ENCODE peak calls at places on chromosome 21, in four cellular contexts. O is cardiac muscle cell, W is IMR-90, P is tibial nerve. U is an unnamed sample.

GRCh38 chr21:36788116-36788515 is 89.2 kb downstream of the SIM2 start:
- DNase-seq in O (peak; percentile 20), W (no peak), P (no peak), U (no peak)

GRCh38 chr21:36030581-36031189 is 29.6 kb downstream of the SETD4 start:
- DNase-seq in O (peak; percentile 26), P (no peak), W (peak; percentile 42), U (peak; percentile 57)

GRCh38 chr21:28280611-28281010 is 712.1 kb downstream of the LTN1 start:
- DNase-seq in O (no peak), P (no peak), W (no peak), U (no peak)

GRCh38 chr21:27060190-27060589 is 93.3 kb upstream of the ADAMTS5 start:
- DNase-seq in O (peak; percentile 36), W (peak; percentile 82), P (no peak), U (peak; percentile 72)

GRCh38 chr21:36583591-36583990 is 103.7 kb upstream of the CLDN14 start:
- DNase-seq in O (no peak), P (no peak), W (no peak), U (no peak)

GRCh38 chr21:37886120-37886519 is 30.1 kb downstream of the KCNJ6 start:
- DNase-seq in P (no peak), O (no peak), W (no peak), U (no peak)

GRCh38 chr21:29217818-29218252 is 80.9 kb upstream of the BACH1 start:
- DNase-seq in O (peak; percentile 95), P (no peak), W (peak; percentile 99), U (peak; percentile 99)

GRCh38 chr21:15088483-15088882 is 23.7 kb upstream of the NRIP1 start:
- DNase-seq in P (no peak), O (no peak), W (no peak), U (no peak)

GRCh38 chr21:33332143-33332542 is 7.4 kb downstream of the IFNAR1 start:
- DNase-seq in O (no peak), P (no peak), W (no peak), U (no peak)

GRCh38 chr21:38843806-38844479 is 38.2 kb downstream of the ETS2 start:
- DNase-seq in W (peak; percentile 86), P (no peak), O (peak; percentile 76), U (peak; percentile 53)

GRCh38 chr21:35697321-35697808 is 363.0 kb downstream of the SETD4 start:
- DNase-seq in W (peak; percentile 35), P (peak; percentile 76), O (peak; percentile 81), U (peak; percentile 52)

GRCh38 chr21:37845535-37845934 is 70.7 kb downstream of the KCNJ6 start:
- DNase-seq in W (no peak), O (no peak), P (no peak), U (no peak)

GRCh38 chr21:28633803-28634572 is 358.7 kb downstream of the LTN1 start:
- DNase-seq in P (no peak), W (peak; percentile 95), O (peak; percentile 82), U (peak; percentile 97)

GRCh38 chr21:33813832-33814231 is 101.8 kb downstream of the ATP5PO start:
- DNase-seq in P (no peak), O (no peak), W (no peak), U (no peak)

GRCh38 chr21:15669247-15669646 is 60.5 kb upstream of the USP25 start:
- DNase-seq in O (peak; percentile 60), P (no peak), W (peak; percentile 57), U (peak; percentile 38)

GRCh38 chr21:43827015-43827611 is 37.7 kb downstream of the RRP1 start:
- DNase-seq in P (no peak), O (peak; percentile 58), W (peak; percentile 55), U (peak; percentile 78)

GRCh38 chr21:43829575-43830119 is 35.4 kb upstream of the AGPAT3 start:
- DNase-seq in O (no peak), P (no peak), W (no peak), U (no peak)

GRCh38 chr21:43826623-43826974 is 37.2 kb downstream of the RRP1 start:
- DNase-seq in W (no peak), P (no peak), O (no peak), U (no peak)

GRCh38 chr21:43832158-43832550 is 32.9 kb upstream of the AGPAT3 start:
- DNase-seq in W (no peak), O (no peak), P (no peak), U (no peak)

DNA sequence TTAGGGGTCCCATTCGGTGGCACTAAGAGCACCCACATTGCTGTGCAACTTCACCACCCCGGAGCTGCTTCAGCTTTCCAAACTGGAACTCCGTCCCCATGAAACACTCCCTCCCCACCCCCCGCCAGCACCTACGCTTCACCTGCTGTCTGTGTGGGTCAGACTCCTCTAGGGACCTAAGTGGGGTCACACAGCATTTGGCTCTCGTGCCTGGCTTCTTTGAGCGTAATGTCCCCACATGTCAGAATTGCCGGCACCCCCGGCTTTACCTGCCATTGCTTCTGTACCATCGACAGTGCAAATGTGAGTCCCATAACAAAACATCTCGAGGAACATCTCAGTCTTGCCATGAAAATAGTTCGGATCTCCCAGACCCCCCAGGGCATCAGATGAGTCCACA is 35.9 kb upstream of the AGPAT3 start:
- DNase-seq in W (no peak), O (no peak), P (no peak), U (no peak)
- TF ChIP-seq CTCF in W (no peak), O (no peak), P (no peak), U (no peak)

GRCh38 chr21:42057861-42058437 is 13.2 kb upstream of the UMODL1 start:
- DNase-seq in W (no peak), O (no peak), P (no peak), U (no peak)

GRCh38 chr21:42058631-42059111 is 12.4 kb upstream of the UMODL1 start:
- DNase-seq in O (no peak), W (no peak), P (no peak), U (no peak)

GRCh38 chr21:42055425-42055824 is 15.7 kb upstream of the UMODL1 start:
- DNase-seq in P (no peak), O (no peak), W (no peak), U (no peak)

GRCh38 chr21:42056468-42056867 is 14.6 kb upstream of the UMODL1 start:
- DNase-seq in W (peak; percentile 18), P (no peak), O (no peak), U (no peak)

GRCh38 chr21:42056996-42057689 is 14.0 kb upstream of the UMODL1 start:
- DNase-seq in O (peak; percentile 70), W (peak; percentile 93), P (no peak), U (peak; percentile 36)
- H3K4me3 ChIP-seq in O (no peak overlapping the region), W (no peak overlapping the region), P (no peak overlapping the region), U (no peak overlapping the region)

DNA sequence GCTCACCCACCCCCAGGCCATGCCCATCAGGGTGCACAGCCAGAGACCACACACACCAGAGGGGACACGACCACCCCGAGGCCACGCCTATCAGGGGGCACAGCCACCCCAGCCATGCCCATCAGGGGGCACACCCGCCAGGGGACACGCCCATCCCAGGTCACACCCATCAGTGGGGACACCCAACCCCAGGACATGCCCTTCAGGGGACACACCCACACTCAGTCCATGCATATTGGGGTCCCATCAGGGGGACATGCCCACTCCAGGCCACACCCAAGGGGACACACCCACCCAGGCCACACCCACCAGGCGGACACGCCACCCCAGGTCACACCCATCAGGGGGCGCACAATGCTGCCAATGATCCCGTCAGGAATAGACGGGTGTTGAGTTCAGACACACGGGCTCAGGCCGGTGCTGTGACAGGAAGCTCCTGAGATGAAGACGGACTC is 20.7 kb downstream of the MCM3AP start:
- DNase-seq in P (no peak), W (no peak), O (no peak), U (no peak)
- TF ChIP-seq CTCF in P (no peak), W (no peak), O (no peak), U (no peak)

DNA sequence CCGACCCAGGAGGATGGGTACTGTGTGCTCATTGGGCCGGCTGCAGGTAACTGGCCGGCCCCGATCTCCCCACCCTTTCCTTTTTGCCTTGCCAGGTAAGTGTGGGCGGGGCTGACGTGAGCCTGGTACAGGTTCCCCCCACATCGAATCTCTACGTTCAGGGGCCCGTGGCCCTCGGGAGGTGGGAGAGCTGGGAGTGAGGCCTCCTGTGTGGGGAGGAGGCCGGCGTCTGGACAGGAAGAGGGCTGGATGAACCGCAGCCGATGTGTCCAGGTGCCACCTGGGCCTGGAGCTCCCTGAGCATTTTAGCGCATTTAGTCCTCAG is 51.8 kb downstream of the COL18A1 start:
- DNase-seq in W (no peak), O (no peak), P (no peak), U (no peak)
- H3K4me3 ChIP-seq in W (no peak overlapping the region), O (no peak overlapping the region), P (peak overlapping the region; percentile 6), U (no peak overlapping the region)

GRCh38 chr21:42572906-42573495 is 59.3 kb downstream of the SLC37A1 start:
- DNase-seq in W (no peak), O (no peak), P (no peak), U (no peak)

GRCh38 chr21:42576639-42577038 is 63.0 kb downstream of the SLC37A1 start:
- DNase-seq in O (no peak), P (no peak), W (no peak), U (no peak)

GRCh38 chr21:42571391-42572150 is 57.9 kb downstream of the SLC37A1 start:
- DNase-seq in W (no peak), O (no peak), P (no peak), U (no peak)

GRCh38 chr21:42575111-42575510 is 61.5 kb downstream of the SLC37A1 start:
- DNase-seq in P (no peak), W (no peak), O (no peak), U (no peak)

DNA sequence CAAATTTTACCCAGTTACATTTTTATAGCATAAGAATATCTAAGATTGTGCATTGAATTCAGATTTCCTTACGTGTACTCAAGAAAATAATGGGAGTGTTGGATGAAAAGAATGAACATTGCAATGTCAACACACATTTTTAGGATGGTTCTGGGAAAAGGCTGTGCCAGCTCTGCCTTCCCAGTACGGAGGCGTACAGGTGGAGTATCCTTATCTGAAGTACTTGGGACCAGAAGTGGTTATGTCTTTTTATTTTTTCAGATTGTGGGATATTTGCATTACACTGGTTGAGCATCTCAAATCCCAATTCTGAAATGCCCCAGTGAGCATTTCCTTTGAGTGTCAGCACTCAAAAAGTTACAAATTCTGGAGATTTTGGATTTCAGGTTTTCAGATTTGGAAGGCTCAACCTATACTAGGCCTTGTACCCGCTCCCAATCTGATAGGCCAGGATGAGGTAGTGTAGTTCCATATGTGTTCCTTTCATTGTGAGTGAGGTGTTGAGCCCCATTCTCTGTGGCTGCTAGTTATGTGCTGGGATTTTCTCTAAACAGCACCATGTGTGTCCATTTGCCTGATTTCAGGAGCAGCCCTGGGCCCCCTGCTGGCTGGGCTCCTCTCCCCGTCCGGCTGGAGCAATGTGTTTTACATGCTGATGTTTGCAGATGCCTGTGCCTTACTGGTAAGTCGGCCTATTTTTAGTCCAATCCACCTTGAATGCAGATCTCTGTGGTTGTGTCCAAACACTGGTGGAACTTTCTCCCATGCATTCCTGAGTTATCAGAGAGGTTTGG is 60.8 kb downstream of the SLC37A1 start:
- DNase-seq in O (peak; percentile 44), W (peak; percentile 13), P (no peak), U (peak; percentile 24)
- TF ChIP-seq CTCF in O (peak; percentile 60), W (peak; percentile 24), P (no peak), U (peak; percentile 39)

U was measured in fibroblast of mammary gland.